ENCODE peak calls at places on chromosomes 3 and 15, in four cellular contexts. I, D, B and T are unnamed samples.

GRCh38 chr3:153349138-153349499 is 187.1 kb downstream of the RAP2B start:
- DNase-seq in I (no peak), D (no peak), B (no peak), T (no peak)

GRCh38 chr15:69758810-69759410 is 306.3 kb downstream of the RPLP1 start:
- DNase-seq in I (peak), D (no peak), B (peak), T (no peak)

GRCh38 chr15:39130556-39131379 is 450.1 kb upstream of the THBS1 start:
- DNase-seq in I (peak), D (peak), B (no peak), T (no peak)

GRCh38 chr3:149575213-149575961 is 82.4 kb downstream of the WWTR1 start:
- DNase-seq in I (peak), D (no peak), B (no peak), T (no peak)

GRCh38 chr3:142216321-142216720 is 9.1 kb downstream of the GK5 start:
- DNase-seq in I (no peak), D (no peak), B (no peak), T (no peak)

GRCh38 chr3:114365268-114365667 is 71.4 kb downstream of the TIGIT start:
- DNase-seq in I (peak), D (no peak), B (no peak), T (no peak)

GRCh38 chr3:45560270-45561020 is 34.1 kb upstream of the LIMD1 start:
- DNase-seq in I (no peak), D (no peak), B (no peak), T (no peak)

GRCh38 chr3:60189304-60189703 is 1061.9 kb downstream of the FHIT start:
- DNase-seq in I (no peak), D (no peak), B (no peak), T (no peak)

GRCh38 chr3:53303549-53303948 is 43.8 kb downstream of the DCP1A start:
- DNase-seq in I (no peak), D (no peak), B (no peak), T (peak)

GRCh38 chr3:73772076-73772475 is 147.3 kb upstream of the PDZRN3 start:
- DNase-seq in I (peak), D (no peak), B (no peak), T (no peak)

GRCh38 chr3:23174426-23175039 is 28.6 kb upstream of the UBE2E2 start:
- DNase-seq in I (no peak), D (no peak), B (no peak), T (no peak)

GRCh38 chr3:58175098-58175428 is 35.7 kb downstream of the DNASE1L3 start:
- DNase-seq in I (no peak), D (no peak), B (no peak), T (no peak)

GRCh38 chr15:54559405-54560064 is 581.3 kb downstream of the UNC13C start:
- DNase-seq in I (no peak), D (no peak), B (no peak), T (no peak)

GRCh38 chr3:71881732-71882131 is 96.8 kb upstream of the PROK2 start:
- DNase-seq in I (no peak), D (no peak), B (no peak), T (no peak)

GRCh38 chr3:172449468-172450149 is 1.4 kb upstream of the GHSR start:
- DNase-seq in I (peak), D (no peak), B (no peak), T (no peak)

GRCh38 chr3:52046186-52046913 is 10.0 kb downstream of the DUSP7 start:
- DNase-seq in I (peak), D (no peak), B (no peak), T (no peak)